ENCODE peak calls at places on chromosome 15, in five cellular contexts. A is Panc1; N is Jurkat, Clone E6-1; B is HEK293T; Y is cardiac muscle cell. W is an unnamed sample.

GRCh38 chr15:98231696-98232440 is 271.4 kb downstream of the ARRDC4 start:
- DNase-seq in Y (no peak), N (no peak), A (no peak), B (no peak), W (no peak)

GRCh38 chr15:60614862-60615771 is 136.2 kb upstream of the ICE2 start:
- DNase-seq in N (no peak), Y (no peak), A (no peak), B (no peak), W (no peak)

GRCh38 chr15:64014995-64015394 is 31.3 kb downstream of the DAPK2 start:
- DNase-seq in B (no peak), N (no peak), Y (no peak), A (no peak), W (no peak)

GRCh38 chr15:38176155-38176554 is 76.5 kb upstream of the SPRED1 start:
- DNase-seq in Y (no peak), A (no peak), B (no peak), N (no peak), W (no peak)

GRCh38 chr15:81809543-81809942 is 236.3 kb downstream of the MEX3B start:
- DNase-seq in Y (peak; percentile 40), N (peak; percentile 66), B (peak; percentile 34), A (no peak), W (peak; percentile 65)

GRCh38 chr15:76336254-76337046 is at the start of gene ISL2:
- DNase-seq in A (no peak), N (peak; percentile 94), B (peak; percentile 90), Y (peak; percentile 53), W (peak; percentile 56)

GRCh38 chr15:72276326-72276700 is 4.0 kb upstream of the PARP6 start:
- DNase-seq in Y (no peak), B (no peak), A (no peak), N (no peak), W (no peak)

GRCh38 chr15:30030350-30030749 is 52.4 kb upstream of the GOLGA8J start:
- DNase-seq in Y (no peak), B (no peak), A (no peak), N (no peak), W (no peak)

GRCh38 chr15:73081321-73081958 is 29.2 kb downstream of the NEO1 start:
- DNase-seq in N (peak; percentile 42), Y (peak; percentile 59), A (peak; percentile 47), B (peak; percentile 16), W (peak; percentile 19)

GRCh38 chr15:59741274-59741906 is 52.3 kb upstream of the BNIP2 start:
- DNase-seq in Y (peak; percentile 48), B (peak; percentile 60), A (no peak), N (peak; percentile 32), W (peak; percentile 38)

GRCh38 chr15:100759698-100760356 is 119.8 kb upstream of the ALDH1A3 start:
- DNase-seq in B (no peak), N (no peak), Y (no peak), A (peak; percentile 30), W (no peak)

GRCh38 chr15:100856847-100857246 is 22.8 kb upstream of the ALDH1A3 start:
- DNase-seq in Y (no peak), B (no peak), N (no peak), A (no peak), W (no peak)

GRCh38 chr15:38781196-38781595 is 216.6 kb upstream of the RASGRP1 start:
- DNase-seq in A (no peak), Y (no peak), N (no peak), B (no peak), W (no peak)

GRCh38 chr15:58314593-58315216 is 117.1 kb upstream of the LIPC start:
- DNase-seq in Y (no peak), N (peak; percentile 53), B (no peak), A (no peak), W (no peak)

GRCh38 chr15:62209821-62210220 is 44.7 kb upstream of the C2CD4B start:
- DNase-seq in Y (no peak), N (no peak), B (no peak), A (no peak), W (no peak)

GRCh38 chr15:44591326-44591725 is 54.4 kb downstream of the EIF3J start:
- DNase-seq in B (no peak), A (no peak), N (no peak), Y (no peak), W (no peak)

GRCh38 chr15:72486144-72486543 is 12.0 kb downstream of the ARIH1 start:
- DNase-seq in N (no peak), Y (no peak), B (no peak), A (no peak), W (no peak)

GRCh38 chr15:96183927-96184266 is 146.6 kb upstream of the NR2F2 start:
- DNase-seq in Y (no peak), N (no peak), B (no peak), A (no peak), W (no peak)

GRCh38 chr15:66713843-66714508 is 11.9 kb downstream of the SMAD6 start:
- DNase-seq in N (no peak), A (no peak), Y (no peak), B (no peak), W (no peak)

GRCh38 chr15:73766598-73766997 is 13.4 kb upstream of the INSYN1 start:
- DNase-seq in B (no peak), Y (no peak), N (peak; percentile 18), A (no peak), W (no peak)

GRCh38 chr15:91101356-91101920 is 1.4 kb downstream of the SV2B start:
- DNase-seq in B (no peak), N (no peak), A (no peak), Y (no peak), W (no peak)

GRCh38 chr15:49187537-49188245 is 17.6 kb downstream of the GALK2 start:
- DNase-seq in A (no peak), B (no peak), N (no peak), Y (no peak), W (no peak)

GRCh38 chr15:92907880-92908279 is 7.8 kb downstream of the CHD2 start:
- DNase-seq in Y (no peak), A (no peak), N (no peak), B (no peak), W (no peak)

GRCh38 chr15:75775296-75776074 is 62.8 kb upstream of the CSPG4 start:
- DNase-seq in Y (no peak), N (peak; percentile 40), A (no peak), B (peak; percentile 46), W (peak; percentile 81)

GRCh38 chr15:48178612-48178931 is 477 bp upstream of the MYEF2 start:
- DNase-seq in B (no peak), N (no peak), A (no peak), Y (no peak), W (no peak)

GRCh38 chr15:71739355-71739754 is 71.0 kb upstream of the NR2E3 start:
- DNase-seq in A (no peak), N (no peak), Y (no peak), B (no peak), W (no peak)

GRCh38 chr15:33135355-33135781 is 59.1 kb downstream of the FMN1 start:
- DNase-seq in N (no peak), B (no peak), A (no peak), Y (no peak), W (no peak)

GRCh38 chr15:98712845-98713584 is 64.7 kb downstream of the IGF1R start:
- DNase-seq in B (no peak), A (no peak), N (no peak), Y (no peak), W (no peak)

GRCh38 chr15:41066516-41066915 is 49.6 kb downstream of the INO80 start:
- DNase-seq in Y (no peak), B (no peak), A (no peak), N (no peak), W (no peak)

GRCh38 chr15:61480863-61481262 is 251.8 kb upstream of the RORA start:
- DNase-seq in Y (peak; percentile 66), B (peak; percentile 4), A (no peak), N (no peak), W (no peak)

GRCh38 chr15:74505837-74506514 is 35.0 kb upstream of the ARID3B start:
- DNase-seq in N (no peak), A (no peak), B (no peak), Y (no peak), W (no peak)

GRCh38 chr15:45163508-45163856 is 24.3 kb downstream of the SHF start:
- DNase-seq in B (no peak), A (no peak), N (no peak), Y (no peak), W (no peak)

GRCh38 chr15:96261575-96262034 is 68.9 kb upstream of the NR2F2 start:
- DNase-seq in N (no peak), B (no peak), A (no peak), Y (no peak), W (no peak)

GRCh38 chr15:81027200-81027599 is 26.5 kb downstream of the TLNRD1 start:
- DNase-seq in N (no peak), A (no peak), Y (no peak), B (no peak), W (no peak)

GRCh38 chr15:41967506-41968206 is 4.7 kb downstream of the EHD4 start:
- DNase-seq in Y (peak; percentile 21), B (no peak), A (no peak), N (no peak), W (no peak)

GRCh38 chr15:51939216-51939615 is 32.4 kb downstream of the LEO1 start:
- DNase-seq in B (no peak), N (no peak), Y (no peak), A (no peak), W (no peak)

W was measured in BE2C.